ENCODE peak calls at places on chromosome 9, in four cellular contexts. One of them, this sample, is unnamed.

GRCh38 chr9:3467593-3468219 is 58.1 kb downstream of the RFX3 start:
- DNase-seq in neural progenitor cell: peak; percentile 82
- DNase-seq in astrocyte: peak; percentile 44
- DNase-seq in HCT116: peak; percentile 38
- DNase-seq in this sample: peak; percentile 45

GRCh38 chr9:73114958-73115357 is 36.7 kb upstream of the ANXA1 start:
- DNase-seq in neural progenitor cell: no peak
- DNase-seq in astrocyte: no peak
- DNase-seq in HCT116: no peak
- DNase-seq in this sample: no peak

GRCh38 chr9:32117291-32117690 is 267.2 kb upstream of the ACO1 start:
- DNase-seq in neural progenitor cell: no peak
- DNase-seq in astrocyte: no peak
- DNase-seq in HCT116: no peak
- DNase-seq in this sample: no peak

GRCh38 chr9:137433349-137433915 is 7.7 kb downstream of the ENTPD8 start:
- DNase-seq in neural progenitor cell: no peak
- DNase-seq in astrocyte: no peak
- DNase-seq in HCT116: no peak
- DNase-seq in this sample: no peak

GRCh38 chr9:121640076-121640475 is 11.4 kb upstream of the DAB2IP start:
- DNase-seq in neural progenitor cell: peak; percentile 72
- DNase-seq in astrocyte: no peak
- DNase-seq in HCT116: no peak
- DNase-seq in this sample: peak; percentile 89

GRCh38 chr9:99419099-99419498 is 197.0 kb downstream of the SEC61B start:
- DNase-seq in neural progenitor cell: no peak
- DNase-seq in astrocyte: no peak
- DNase-seq in HCT116: no peak
- DNase-seq in this sample: no peak

GRCh38 chr9:115169003-115169402 is 51.0 kb upstream of the TNC start:
- DNase-seq in neural progenitor cell: no peak
- DNase-seq in astrocyte: no peak
- DNase-seq in HCT116: no peak
- DNase-seq in this sample: no peak

GRCh38 chr9:123283455-123283854 is 15.1 kb upstream of the STRBP start:
- DNase-seq in neural progenitor cell: no peak
- DNase-seq in astrocyte: no peak
- DNase-seq in HCT116: no peak
- DNase-seq in this sample: no peak

GRCh38 chr9:112447283-112447761 is 39.3 kb upstream of the KIAA1958 start:
- DNase-seq in neural progenitor cell: no peak
- DNase-seq in astrocyte: peak; percentile 26
- DNase-seq in HCT116: no peak
- DNase-seq in this sample: no peak

GRCh38 chr9:98107926-98108325 is 11.1 kb downstream of the TRIM14 start:
- DNase-seq in neural progenitor cell: no peak
- DNase-seq in astrocyte: no peak
- DNase-seq in HCT116: no peak
- DNase-seq in this sample: no peak

GRCh38 chr9:119164716-119165115 is 204.5 kb downstream of the BRINP1 start:
- DNase-seq in neural progenitor cell: no peak
- DNase-seq in astrocyte: no peak
- DNase-seq in HCT116: no peak
- DNase-seq in this sample: no peak

GRCh38 chr9:92135576-92135975 is 20.4 kb upstream of the SPTLC1 start:
- DNase-seq in neural progenitor cell: no peak
- DNase-seq in astrocyte: no peak
- DNase-seq in HCT116: no peak
- DNase-seq in this sample: no peak

GRCh38 chr9:92136184-92136858 is 21.1 kb upstream of the SPTLC1 start:
- DNase-seq in neural progenitor cell: no peak
- DNase-seq in astrocyte: no peak
- DNase-seq in HCT116: no peak
- DNase-seq in this sample: no peak

GRCh38 chr9:92138157-92138959 is 23.1 kb upstream of the SPTLC1 start:
- DNase-seq in neural progenitor cell: peak; percentile 91
- DNase-seq in astrocyte: no peak
- DNase-seq in HCT116: no peak
- DNase-seq in this sample: peak; percentile 55

GRCh38 chr9:92132501-92132900 is 17.3 kb upstream of the SPTLC1 start:
- DNase-seq in neural progenitor cell: no peak
- DNase-seq in astrocyte: no peak
- DNase-seq in HCT116: no peak
- DNase-seq in this sample: no peak

GRCh38 chr9:92133949-92134604 is 18.9 kb upstream of the SPTLC1 start:
- DNase-seq in neural progenitor cell: peak; percentile 90
- DNase-seq in astrocyte: peak; percentile 53
- DNase-seq in HCT116: peak; percentile 74
- DNase-seq in this sample: peak; percentile 74
- H3K9ac ChIP-seq in neural progenitor cell: no peak overlapping the region
- H3K9ac ChIP-seq in astrocyte: peak overlapping the region; percentile 30
- H3K9ac ChIP-seq in HCT116: no peak overlapping the region
- H3K9ac ChIP-seq in this sample: no peak overlapping the region

DNA sequence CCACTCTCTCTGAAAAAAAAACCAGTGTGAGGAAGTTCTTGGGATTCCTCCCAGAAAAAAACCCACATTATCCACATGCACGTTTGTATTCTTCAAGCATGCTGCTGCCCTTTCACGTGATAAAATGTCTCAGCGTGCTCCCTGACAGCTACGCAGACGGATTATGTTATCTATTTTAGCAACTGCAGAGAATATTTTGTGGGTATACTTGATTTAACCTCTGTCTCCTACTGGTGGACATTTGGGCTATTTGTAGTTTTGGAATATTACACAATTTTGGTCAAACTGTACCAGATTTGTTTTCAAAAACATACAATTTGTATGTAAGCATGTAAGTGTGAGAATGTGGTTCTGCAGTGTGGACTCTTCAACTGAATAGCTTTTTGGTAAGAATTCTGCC is 10.7 kb downstream of the PRRC2B start:
- DNase-seq in neural progenitor cell: no peak
- DNase-seq in astrocyte: peak; percentile 73
- DNase-seq in HCT116: no peak
- DNase-seq in this sample: no peak
- H3K9ac ChIP-seq in neural progenitor cell: peak overlapping the region; percentile 17
- H3K9ac ChIP-seq in astrocyte: peak overlapping the region; percentile 35
- H3K9ac ChIP-seq in HCT116: no peak overlapping the region
- H3K9ac ChIP-seq in this sample: no peak overlapping the region

DNA sequence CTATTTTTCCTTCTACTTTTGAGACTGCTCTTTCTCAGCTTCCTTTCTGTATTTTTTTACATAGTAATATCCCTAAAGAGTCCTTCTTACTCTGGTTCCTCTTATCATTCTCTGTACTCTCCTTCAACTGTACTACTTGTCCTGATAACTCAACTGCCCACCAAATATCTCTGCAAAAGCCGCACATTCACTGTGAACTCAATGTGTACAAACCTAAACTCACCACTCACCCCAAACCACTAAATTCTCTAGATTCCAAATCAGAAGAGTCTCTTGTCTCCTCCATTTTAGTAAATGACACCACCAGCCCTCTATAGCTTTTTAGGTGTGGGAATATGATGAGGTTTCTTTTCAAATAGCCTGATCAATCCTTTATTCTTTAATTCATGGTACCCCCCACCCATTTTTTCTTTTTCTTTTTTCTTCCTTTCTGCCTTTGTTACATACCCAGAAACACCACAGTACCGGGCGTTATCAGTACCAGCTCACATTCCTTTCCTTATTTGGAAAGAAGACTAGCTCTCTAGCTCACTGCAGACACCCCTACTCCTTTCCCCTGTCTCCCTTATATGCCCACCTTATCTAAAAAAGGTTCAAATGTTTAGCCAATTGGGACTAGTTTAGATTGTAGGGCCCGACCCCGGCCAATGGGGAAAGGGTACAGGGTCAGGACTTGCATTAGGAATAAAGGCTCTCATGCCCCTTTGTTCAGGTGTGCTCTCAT is 63.1 kb upstream of the RANBP6 start:
- DNase-seq in neural progenitor cell: no peak
- DNase-seq in astrocyte: peak; percentile 49
- DNase-seq in HCT116: no peak
- DNase-seq in this sample: no peak
- H3K9ac ChIP-seq in neural progenitor cell: no peak overlapping the region
- H3K9ac ChIP-seq in astrocyte: no peak overlapping the region
- H3K9ac ChIP-seq in HCT116: no peak overlapping the region
- H3K9ac ChIP-seq in this sample: no peak overlapping the region

DNA sequence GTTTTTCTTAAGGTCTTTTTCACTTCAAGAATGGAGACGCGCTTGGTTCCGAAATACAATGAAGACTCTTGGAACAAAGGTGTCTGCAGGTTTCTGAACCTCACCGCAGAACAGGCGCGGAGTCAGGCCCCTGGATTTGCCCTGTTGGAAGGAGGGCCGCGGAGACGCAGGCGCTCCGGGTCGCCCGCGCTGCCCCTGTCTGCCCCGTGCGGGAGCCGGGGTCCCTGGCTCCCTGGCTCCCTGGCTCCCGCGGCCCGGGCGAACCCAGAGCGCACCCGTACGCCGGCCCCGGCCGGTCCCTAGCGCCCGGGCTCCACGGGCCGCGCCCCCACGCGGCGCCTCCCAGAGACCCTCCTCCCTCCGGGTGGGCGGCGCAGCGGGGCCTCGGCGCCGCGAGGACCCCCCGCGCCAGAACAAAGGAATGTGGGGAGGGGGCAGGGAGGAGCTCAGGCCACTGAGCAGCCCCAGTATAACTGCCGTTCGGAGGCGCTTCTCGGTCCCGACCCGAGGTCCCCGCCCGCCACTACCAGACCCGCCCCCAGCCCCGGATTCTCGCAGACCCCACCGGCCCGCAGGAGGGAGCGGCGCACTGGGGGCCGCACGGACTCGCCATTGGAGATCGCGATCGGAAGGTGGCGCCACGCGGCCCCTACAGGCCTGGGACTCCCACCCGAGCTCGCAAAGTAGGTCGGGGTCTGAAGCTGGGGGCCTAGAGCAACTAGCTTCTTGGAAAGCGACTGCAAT is 2.4 kb downstream of the NFIL3 start:
- DNase-seq in neural progenitor cell: peak; percentile 80
- DNase-seq in astrocyte: no peak
- DNase-seq in HCT116: no peak
- DNase-seq in this sample: peak; percentile 43
- H3K9ac ChIP-seq in neural progenitor cell: no peak overlapping the region
- H3K9ac ChIP-seq in astrocyte: peak overlapping the region; percentile 97
- H3K9ac ChIP-seq in HCT116: peak overlapping the region; percentile 5
- H3K9ac ChIP-seq in this sample: peak overlapping the region; percentile 68

DNA sequence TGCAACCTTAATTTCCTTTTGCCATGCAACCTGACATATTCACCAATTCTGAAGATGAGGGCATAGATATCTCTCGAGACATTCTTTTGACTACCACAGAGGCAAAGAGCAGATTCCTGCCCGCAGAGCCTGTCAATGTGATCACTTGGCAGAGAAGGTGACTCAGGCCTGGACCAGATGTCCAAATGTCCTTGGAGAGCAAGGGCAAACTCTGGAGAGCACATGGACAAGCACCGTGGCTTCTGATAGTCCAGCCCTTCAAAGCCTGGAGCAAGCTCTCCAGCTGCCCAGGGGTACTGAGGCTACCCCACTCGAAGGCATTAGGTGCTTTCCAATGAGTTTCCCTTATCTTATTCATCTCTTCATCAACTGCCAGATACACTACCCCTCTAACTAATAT is 50.4 kb upstream of the ALDH1B1 start:
- DNase-seq in neural progenitor cell: no peak
- DNase-seq in astrocyte: no peak
- DNase-seq in HCT116: no peak
- DNase-seq in this sample: no peak
- H3K9ac ChIP-seq in neural progenitor cell: no peak overlapping the region
- H3K9ac ChIP-seq in astrocyte: no peak overlapping the region
- H3K9ac ChIP-seq in HCT116: no peak overlapping the region
- H3K9ac ChIP-seq in this sample: no peak overlapping the region

DNA sequence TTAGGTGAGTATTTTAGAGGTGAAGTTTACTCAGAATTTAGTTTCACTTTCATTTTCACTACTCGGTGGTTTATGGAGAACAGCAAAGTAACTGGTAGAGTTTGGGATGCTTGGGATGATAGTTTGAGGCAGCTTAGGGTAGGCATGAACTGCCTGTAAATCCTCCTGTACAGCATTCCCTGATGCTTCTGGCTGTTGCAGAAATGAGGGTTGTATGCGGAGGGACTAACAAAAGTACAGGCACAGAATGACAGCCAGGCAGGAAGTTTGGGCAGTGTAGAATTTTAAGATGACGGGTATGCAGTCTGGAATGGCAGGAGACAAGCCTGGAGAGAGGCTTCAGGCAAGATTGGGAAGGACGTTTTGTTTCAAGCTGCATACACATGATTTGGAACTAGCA is 48.0 kb upstream of the FAM120AOS start:
- DNase-seq in neural progenitor cell: no peak
- DNase-seq in astrocyte: peak; percentile 12
- DNase-seq in HCT116: no peak
- DNase-seq in this sample: no peak
- H3K9ac ChIP-seq in neural progenitor cell: no peak overlapping the region
- H3K9ac ChIP-seq in astrocyte: peak overlapping the region; percentile 20
- H3K9ac ChIP-seq in HCT116: no peak overlapping the region
- H3K9ac ChIP-seq in this sample: no peak overlapping the region

DNA sequence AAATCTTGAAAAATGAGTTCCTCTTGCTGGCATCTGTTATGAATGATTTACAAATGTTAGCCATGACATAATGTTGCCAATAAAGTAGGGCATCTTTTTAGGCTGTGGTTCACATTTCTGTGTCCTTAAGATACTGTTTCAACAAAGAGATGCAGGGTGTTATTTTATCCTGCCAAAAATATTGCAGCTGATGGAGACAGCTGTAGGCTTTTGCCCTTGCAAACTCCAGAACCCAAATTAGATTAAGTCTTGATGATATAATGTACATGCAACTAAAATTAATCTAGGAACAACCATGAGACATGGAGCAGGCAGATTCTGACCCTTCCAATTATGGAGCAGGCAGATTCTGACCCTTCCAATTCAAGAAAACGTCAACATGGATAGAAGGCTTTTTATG is 228.3 kb upstream of the GRIN3A start:
- DNase-seq in neural progenitor cell: no peak
- DNase-seq in astrocyte: no peak
- DNase-seq in HCT116: no peak
- DNase-seq in this sample: no peak
- H3K9ac ChIP-seq in neural progenitor cell: no peak overlapping the region
- H3K9ac ChIP-seq in astrocyte: no peak overlapping the region
- H3K9ac ChIP-seq in HCT116: no peak overlapping the region
- H3K9ac ChIP-seq in this sample: no peak overlapping the region

GRCh38 chr9:87336914-87337333 is 160.7 kb upstream of the DAPK1 start:
- DNase-seq in neural progenitor cell: peak; percentile 89
- DNase-seq in astrocyte: peak; percentile 68
- DNase-seq in HCT116: peak; percentile 54
- DNase-seq in this sample: peak; percentile 24
- H3K9ac ChIP-seq in neural progenitor cell: no peak overlapping the region
- H3K9ac ChIP-seq in astrocyte: peak overlapping the region; percentile 2
- H3K9ac ChIP-seq in HCT116: no peak overlapping the region
- H3K9ac ChIP-seq in this sample: no peak overlapping the region

GRCh38 chr9:35111006-35111933 is 4.4 kb downstream of the ATOSB start:
- DNase-seq in neural progenitor cell: peak; percentile 100
- DNase-seq in astrocyte: peak; percentile 96
- DNase-seq in HCT116: peak; percentile 98
- DNase-seq in this sample: peak; percentile 98

GRCh38 chr9:35110327-35110758 is 5.3 kb downstream of the ATOSB start:
- DNase-seq in neural progenitor cell: no peak
- DNase-seq in astrocyte: peak; percentile 36
- DNase-seq in HCT116: no peak
- DNase-seq in this sample: no peak

GRCh38 chr9:35114921-35115341 is 731 bp downstream of the ATOSB start:
- DNase-seq in neural progenitor cell: peak; percentile 58
- DNase-seq in astrocyte: peak; percentile 10
- DNase-seq in HCT116: no peak
- DNase-seq in this sample: peak; percentile 76

GRCh38 chr9:35114113-35114847 is 1.4 kb downstream of the ATOSB start:
- DNase-seq in neural progenitor cell: peak; percentile 98
- DNase-seq in astrocyte: peak; percentile 96
- DNase-seq in HCT116: peak; percentile 51
- DNase-seq in this sample: peak; percentile 95

GRCh38 chr9:35112257-35113020 is 3.2 kb downstream of the ATOSB start:
- DNase-seq in neural progenitor cell: no peak
- DNase-seq in astrocyte: peak; percentile 60
- DNase-seq in HCT116: no peak
- DNase-seq in this sample: no peak
- H3K9ac ChIP-seq in neural progenitor cell: no peak overlapping the region
- H3K9ac ChIP-seq in astrocyte: peak overlapping the region; percentile 85
- H3K9ac ChIP-seq in HCT116: peak overlapping the region; percentile 35
- H3K9ac ChIP-seq in this sample: no peak overlapping the region